ENCODE peak calls at places on chromosomes 2 and 18, in ten cellular contexts. T is astrocyte; U is H9; S is heart right ventricle; G is fibroblast of lung; M is K562; N is naive thymus-derived CD4-positive, alpha-beta T cell; L is suprapubic skin; B is psoas muscle; O is ovary. A is an unnamed sample.

GRCh38 chr2:215465246-215465645 is 29.4 kb upstream of the FN1 start:
- DNase-seq in N (no peak), S (no peak), B (no peak), L (no peak), T (no peak), M (no peak), O (no peak), G (peak; percentile 42), U (no peak), A (no peak)

GRCh38 chr2:85828725-85829124 is 60.1 kb downstream of the ST3GAL5 start:
- DNase-seq in T (no peak), N (no peak), B (no peak), M (no peak), L (no peak), S (no peak), O (no peak), U (no peak), G (no peak), A (no peak)

GRCh38 chr2:200253631-200254030 is 52.9 kb upstream of the SPATS2L start:
- DNase-seq in T (peak; percentile 11), O (no peak), M (no peak), B (no peak), S (no peak), L (no peak), G (peak; percentile 7), U (no peak), N (no peak), A (no peak)

GRCh38 chr2:112601754-112602153 is 17.3 kb downstream of the CHCHD5 start:
- DNase-seq in M (no peak), T (no peak), G (no peak), O (no peak), S (no peak), L (no peak), N (no peak), U (no peak), B (no peak), A (no peak)

GRCh38 chr2:231570903-231571302 is 21.8 kb upstream of the TEX44 start:
- DNase-seq in L (no peak), O (no peak), T (no peak), U (no peak), M (no peak), S (no peak), B (no peak), N (no peak), G (no peak), A (no peak)

GRCh38 chr2:407630-408029 is 119.7 kb upstream of the ALKAL2 start:
- DNase-seq in T (no peak), B (no peak), G (no peak), L (no peak), S (no peak), N (no peak), O (no peak), U (no peak), M (no peak), A (no peak)

GRCh38 chr2:240463274-240463865 is 27.9 kb downstream of the GPC1 start:
- DNase-seq in G (no peak), M (no peak), N (no peak), U (peak; percentile 22), L (peak; percentile 67), T (no peak), O (peak; percentile 33), S (peak; percentile 2), B (peak; percentile 56), A (no peak)

GRCh38 chr2:192333642-192334041 is 138.9 kb upstream of the TMEFF2 start:
- DNase-seq in L (no peak), M (no peak), O (no peak), S (no peak), U (no peak), B (no peak), N (no peak), T (no peak), G (no peak), A (no peak)

GRCh38 chr2:231679906-231680283 is 28.4 kb upstream of the PTMA start:
- DNase-seq in B (no peak), O (no peak), T (no peak), G (no peak), M (no peak), U (no peak), S (no peak), N (no peak), L (no peak), A (no peak)

GRCh38 chr18:21664069-21664468 is 40.5 kb downstream of the ABHD3 start:
- DNase-seq in G (no peak), N (no peak), U (no peak), O (no peak), L (no peak), B (no peak), S (no peak), M (no peak), T (no peak), A (no peak)

GRCh38 chr18:42742976-42743755 is 372.3 kb downstream of the RIT2 start:
- DNase-seq in N (no peak), S (no peak), G (peak; percentile 3), M (no peak), T (no peak), U (no peak), O (no peak), L (no peak), B (no peak), A (no peak)

GRCh38 chr2:172098650-172099471 is 3.8 kb downstream of the DLX2 start:
- DNase-seq in G (peak; percentile 76), M (peak; percentile 95), S (no peak), T (peak; percentile 65), O (peak; percentile 65), L (no peak), U (no peak), N (peak; percentile 24), B (peak; percentile 68), A (peak; percentile 90)

GRCh38 chr2:209236369-209236768 is 187.5 kb upstream of the MAP2 start:
- DNase-seq in B (no peak), N (no peak), L (no peak), M (no peak), S (no peak), T (no peak), O (no peak), G (no peak), U (peak; percentile 39), A (no peak)

GRCh38 chr2:206084468-206084869 is 1.5 kb downstream of the INO80D start:
- DNase-seq in U (peak; percentile 88), S (peak; percentile 84), G (peak; percentile 83), O (peak; percentile 62), L (peak; percentile 80), M (peak; percentile 52), T (peak; percentile 78), B (peak; percentile 80), N (peak; percentile 20), A (peak; percentile 70)

GRCh38 chr2:172244419-172245130 is 141.9 kb upstream of the DLX2 start:
- DNase-seq in T (no peak), B (no peak), M (no peak), S (no peak), G (no peak), N (no peak), U (no peak), O (no peak), L (no peak), A (no peak)

GRCh38 chr2:164642268-164642667 is 21.0 kb upstream of the GRB14 start:
- DNase-seq in M (no peak), G (no peak), L (no peak), N (no peak), T (no peak), B (no peak), S (no peak), U (no peak), O (no peak), A (no peak)

GRCh38 chr2:164642946-164643555 is 21.8 kb upstream of the GRB14 start:
- DNase-seq in L (no peak), N (no peak), G (no peak), T (no peak), U (no peak), S (no peak), O (no peak), M (no peak), B (no peak), A (no peak)

GRCh38 chr2:164644036-164644700 is 22.9 kb upstream of the GRB14 start:
- DNase-seq in M (no peak), U (no peak), L (no peak), O (no peak), G (no peak), B (no peak), S (no peak), N (no peak), T (no peak), A (no peak)
- H3K4me1 ChIP-seq in M (no peaks in the 10 kb centered on the region), U (no peaks in the 10 kb centered on the region), L (no peaks in the 10 kb centered on the region), O (no peaks in the 10 kb centered on the region), G (no peaks in the 10 kb centered on the region), B (no peaks in the 10 kb centered on the region), S (no peaks in the 10 kb centered on the region), N (no peaks in the 10 kb centered on the region), T (no peaks in the 10 kb centered on the region), A (no peaks in the 10 kb centered on the region)

GRCh38 chr2:44821500-44821899 is 120.0 kb upstream of the SIX3 start:
- DNase-seq in B (no peak), L (no peak), G (no peak), S (no peak), N (no peak), O (no peak), T (no peak), M (no peak), U (no peak), A (no peak)
- H3K27me3 ChIP-seq in B (no peaks in the 10 kb centered on the region), L (peaks cover 12% of the 10 kb centered on the region), G (peaks cover 6% of the 10 kb centered on the region), S (peaks cover 6% of the 10 kb centered on the region), N (no peaks in the 10 kb centered on the region), O (no peaks in the 10 kb centered on the region), T (peaks cover 11% of the 10 kb centered on the region), M (peaks cover 21% of the 10 kb centered on the region), U (no peaks in the 10 kb centered on the region), A (no peaks in the 10 kb centered on the region)

DNA sequence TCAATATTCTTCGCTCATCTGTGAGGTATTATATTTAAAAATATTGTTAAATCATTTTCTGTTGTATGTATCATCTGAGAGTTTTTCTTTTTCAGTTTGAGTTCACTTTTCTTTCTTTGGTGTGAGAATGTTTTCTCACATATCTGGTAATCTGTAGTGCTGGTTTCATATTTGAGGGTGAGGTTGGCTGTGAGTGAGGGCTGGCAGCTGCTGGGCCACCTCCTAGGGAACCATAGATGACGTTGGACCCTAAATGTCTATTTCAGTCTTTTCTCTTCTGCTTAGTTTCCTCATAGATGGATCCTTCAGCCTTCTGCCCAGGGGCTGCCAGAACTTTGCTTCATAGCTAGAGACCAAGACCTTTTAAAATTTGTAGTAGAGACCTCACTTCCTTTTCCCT is 33.5 kb downstream of the MGAT5 start:
- DNase-seq in O (no peak), S (no peak), B (no peak), L (no peak), U (no peak), G (no peak), T (no peak), N (no peak), M (no peak), A (no peak)
- H3K4me1 ChIP-seq in O (no peaks in the 10 kb centered on the region), S (peaks cover 40% of the 10 kb centered on the region), B (no peaks in the 10 kb centered on the region), L (peaks cover 15% of the 10 kb centered on the region), U (no peaks in the 10 kb centered on the region), G (no peaks in the 10 kb centered on the region), T (no peaks in the 10 kb centered on the region), N (peaks cover 63% of the 10 kb centered on the region), M (no peaks in the 10 kb centered on the region), A (no peaks in the 10 kb centered on the region)

DNA sequence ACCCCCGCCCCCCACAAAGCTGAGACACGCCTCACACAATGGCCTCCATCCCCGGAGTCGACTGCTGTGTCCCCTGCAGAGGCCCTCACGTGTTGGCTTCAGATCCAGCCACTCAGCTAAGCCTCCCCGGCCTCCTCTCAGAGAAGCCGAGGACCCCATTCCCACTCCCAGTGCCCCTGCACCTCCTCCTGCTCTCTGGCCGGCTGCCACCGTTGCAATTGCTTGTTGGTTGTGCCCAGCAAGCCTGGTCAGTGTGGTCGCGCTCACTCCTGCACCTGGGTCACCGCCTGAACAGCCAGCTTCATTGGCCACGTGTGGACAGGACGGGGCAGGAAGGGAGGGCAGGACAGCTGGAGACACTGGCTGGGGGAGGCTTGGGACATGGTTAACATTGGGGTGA is 191.5 kb upstream of the SALL3 start:
- DNase-seq in M (no peak), L (no peak), B (no peak), S (no peak), O (peak; percentile 14), U (no peak), G (no peak), T (no peak), N (no peak), A (no peak)
- H3K27me3 ChIP-seq in M (peaks cover 23% of the 10 kb centered on the region), L (peaks cover 18% of the 10 kb centered on the region), B (peaks cover 9% of the 10 kb centered on the region), S (no peaks in the 10 kb centered on the region), O (no peaks in the 10 kb centered on the region), U (no peaks in the 10 kb centered on the region), G (no peaks in the 10 kb centered on the region), T (no peaks in the 10 kb centered on the region), N (no peaks in the 10 kb centered on the region), A (no peaks in the 10 kb centered on the region)

A was measured in Caco-2.